ENCODE peak calls at places on chromosomes 7 and 10, in six cellular contexts. S, P, O, Z, Q and R are unnamed samples.

GRCh38 chr7:100826546-100827329 is 585 bp downstream of the EPHB4 start:
- DNase-seq in S (peak; percentile 58), O (no peak), Z (no peak), P (no peak), Q (no peak), R (no peak)

GRCh38 chr10:58932126-58932525 is 244.3 kb upstream of the PHYHIPL start:
- DNase-seq in S (no peak), P (no peak), O (no peak), Q (no peak), Z (no peak), R (no peak)

GRCh38 chr10:52566471-52567246 is 205.9 kb downstream of the MBL2 start:
- DNase-seq in Z (peak; percentile 16), P (peak; percentile 35), O (no peak), S (no peak), Q (peak; percentile 2), R (no peak)

GRCh38 chr7:123916240-123916724 is 8.8 kb upstream of the SPAM1 start:
- DNase-seq in Q (peak; percentile 47), P (peak; percentile 35), S (no peak), O (peak; percentile 18), Z (peak; percentile 13), R (no peak)

GRCh38 chr7:27201231-27202017 is 1.5 kb upstream of the HOXA13 start:
- DNase-seq in Q (no peak), Z (no peak), O (no peak), P (no peak), S (peak; percentile 42), R (no peak)

GRCh38 chr7:107725138-107725740 is 18.7 kb upstream of the CBLL1 start:
- DNase-seq in S (no peak), O (peak; percentile 76), P (peak; percentile 49), Q (peak; percentile 71), Z (peak; percentile 52), R (peak; percentile 12)

GRCh38 chr7:115906690-115907089 is 123.9 kb downstream of the TFEC start:
- DNase-seq in P (no peak), Z (no peak), Q (no peak), O (no peak), S (no peak), R (no peak)

GRCh38 chr7:101880536-101881443 is 63.4 kb downstream of the CUX1 start:
- DNase-seq in Q (no peak), S (no peak), Z (no peak), P (no peak), O (no peak), R (no peak)

GRCh38 chr10:113026679-113027078 is 76.6 kb downstream of the TCF7L2 start:
- DNase-seq in Q (no peak), P (no peak), O (no peak), S (no peak), Z (no peak), R (no peak)

GRCh38 chr7:117458977-117459583 is 20.7 kb upstream of the CFTR start:
- DNase-seq in P (peak; percentile 21), S (no peak), Q (peak; percentile 21), O (no peak), Z (peak; percentile 18), R (no peak)

DNA sequence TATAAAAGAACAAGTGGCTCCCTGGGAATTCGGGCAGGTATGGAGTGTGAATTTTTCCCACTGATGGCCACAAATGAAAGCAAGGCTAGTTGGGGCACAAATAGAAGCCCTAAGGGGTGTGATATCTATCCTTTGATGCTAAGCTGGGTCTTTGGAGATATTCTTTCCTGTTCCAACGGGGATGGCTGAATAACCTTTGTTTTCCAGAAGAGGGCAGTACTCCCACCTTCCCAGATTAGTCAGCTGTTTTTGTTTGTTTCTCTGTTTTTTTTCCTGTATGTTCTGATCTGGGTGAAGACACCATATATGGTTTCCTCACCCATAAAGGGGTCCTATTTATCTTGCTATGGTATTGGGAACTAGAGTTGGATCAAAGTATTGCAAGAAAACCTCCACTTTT is 947.7 kb upstream of the SORCS1 start:
- DNase-seq in Q (peak; percentile 25), Z (no peak), S (no peak), P (no peak), O (no peak), R (no peak)
- TF ChIP-seq YY1 in Q (no peak), Z (no peak), S (no peak), P (no peak), O (no peak), R (no peak)

DNA sequence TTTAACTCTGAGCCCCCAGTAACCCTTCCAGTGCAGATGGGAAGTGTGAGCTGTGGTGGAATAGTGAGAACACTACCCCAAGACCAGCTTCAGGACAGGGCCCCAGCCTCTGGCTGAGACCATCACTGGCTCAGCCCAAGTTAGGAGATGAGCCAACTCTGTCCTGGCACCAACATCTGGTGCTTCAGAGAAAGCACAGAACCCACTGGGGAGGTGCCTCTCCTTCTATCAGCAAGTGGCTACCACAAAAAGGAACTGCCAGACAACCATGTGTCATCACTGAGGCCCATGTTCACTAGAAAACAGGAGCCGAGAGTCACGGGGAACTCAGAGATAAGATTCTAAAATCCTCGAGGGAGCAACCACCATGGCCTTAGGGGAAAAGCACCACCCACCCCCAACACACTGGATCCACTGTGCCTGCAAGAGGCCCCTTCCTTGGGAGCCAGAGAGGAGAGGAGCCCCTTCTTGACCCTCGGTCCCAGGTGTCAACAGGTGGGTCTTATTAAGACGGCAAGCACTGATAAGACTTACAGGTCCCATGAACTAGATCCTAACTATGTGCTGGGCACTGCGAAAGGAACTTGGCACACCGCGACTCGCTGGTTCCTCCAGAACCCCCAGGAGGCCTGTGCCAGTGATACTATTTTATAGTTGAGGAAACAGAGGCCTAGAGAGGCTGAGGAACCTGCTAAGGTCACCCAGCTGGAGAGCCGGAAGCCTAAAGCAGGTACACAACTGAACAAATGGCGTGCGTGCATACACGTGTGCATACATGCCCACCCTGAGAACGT is 102.7 kb downstream of the FAM53B start:
- DNase-seq in S (no peak), P (no peak), Q (peak; percentile 65), O (peak; percentile 48), Z (no peak), R (peak; percentile 32)
- TF ChIP-seq YY1 in S (no peak), P (no peak), Q (no peak), O (no peak), Z (no peak), R (no peak)

GRCh38 chr10:3455385-3456334 is 283.1 kb upstream of the PITRM1 start:
- DNase-seq in S (no peak), Q (no peak), P (no peak), Z (no peak), O (no peak), R (no peak)
- TF ChIP-seq YY1 in S (no peak), Q (no peak), P (no peak), Z (no peak), O (no peak), R (no peak)

DNA sequence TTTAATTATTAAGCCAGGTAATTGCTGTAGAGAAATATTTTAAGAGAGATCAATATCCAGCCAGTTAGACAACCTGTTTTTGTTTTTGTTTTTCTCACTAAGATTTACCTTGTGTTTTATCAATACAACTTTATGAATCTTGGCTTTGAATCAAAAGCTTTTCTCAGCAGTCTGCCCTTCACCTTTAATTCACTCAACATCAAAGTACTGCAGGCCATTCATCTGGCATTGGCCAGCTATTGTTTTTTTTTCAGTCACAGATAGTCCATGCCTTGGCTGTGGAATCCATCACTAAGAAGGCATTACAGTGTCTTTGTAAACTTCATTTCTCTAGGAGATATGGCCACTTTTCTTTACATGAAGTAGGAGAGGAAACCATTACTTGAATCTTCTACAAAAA is 20.2 kb downstream of the SGCE start:
- DNase-seq in Z (no peak), S (no peak), P (no peak), O (no peak), Q (no peak), R (no peak)
- TF ChIP-seq YY1 in Z (no peak), S (no peak), P (no peak), O (no peak), Q (no peak), R (no peak)

GRCh38 chr10:21393941-21394340 is 131.5 kb downstream of the SKIDA1 start:
- DNase-seq in S (no peak), Q (no peak), Z (no peak), O (no peak), P (no peak), R (no peak)
- TF ChIP-seq YY1 in S (no peak), Q (no peak), Z (no peak), O (no peak), P (no peak), R (no peak)

GRCh38 chr7:111031916-111032315 is 59.0 kb upstream of the LRRN3 start:
- DNase-seq in P (no peak), Q (no peak), O (no peak), S (no peak), Z (no peak), R (no peak)

GRCh38 chr7:111027396-111027795 is 63.5 kb upstream of the LRRN3 start:
- DNase-seq in Q (no peak), O (no peak), S (no peak), Z (no peak), P (no peak), R (no peak)

GRCh38 chr7:111030358-111030735 is 60.6 kb upstream of the LRRN3 start:
- DNase-seq in P (no peak), Z (no peak), Q (no peak), O (no peak), S (no peak), R (no peak)

GRCh38 chr7:111029141-111029572 is 61.8 kb upstream of the LRRN3 start:
- DNase-seq in Q (no peak), O (no peak), P (no peak), Z (peak; percentile 84), S (no peak), R (no peak)

GRCh38 chr7:111029574-111030357 is 61.2 kb upstream of the LRRN3 start:
- DNase-seq in Q (no peak), O (no peak), P (no peak), Z (peak; percentile 20), S (no peak), R (peak; percentile 13)
- TF ChIP-seq YY1 in Q (no peak), O (no peak), P (no peak), Z (no peak), S (no peak), R (no peak)

DNA sequence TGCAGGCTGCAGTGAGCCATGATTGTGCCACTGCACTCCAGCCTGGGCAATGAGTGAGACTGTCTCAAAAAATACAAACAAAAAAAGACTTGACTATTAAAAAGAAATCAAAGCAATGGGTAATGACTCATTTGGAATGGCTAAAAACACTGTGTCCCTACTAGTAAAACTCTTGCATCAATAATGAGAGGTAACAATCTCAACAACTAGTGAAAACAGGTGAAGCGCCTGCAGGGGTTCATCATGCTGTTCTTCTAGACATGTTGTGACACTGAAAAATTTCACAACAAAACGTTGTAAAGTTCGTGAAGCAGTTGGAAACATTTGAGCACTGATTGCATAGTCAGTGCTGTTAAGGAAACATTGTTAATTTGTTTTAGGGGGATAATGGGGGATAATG is 26.9 kb upstream of the SLC29A4 start:
- DNase-seq in Q (no peak), Z (no peak), O (no peak), P (no peak), S (no peak), R (no peak)
- TF ChIP-seq YY1 in Q (no peak), Z (no peak), O (no peak), P (no peak), S (no peak), R (no peak)